ENCODE peak calls at places on chromosome 1, in nine cellular contexts. G is stimulated activated CD8-positive, alpha-beta memory T cell treated with anti-CD3 and anti-CD28 coated beads, Interleukin-15, amount 100 ng/mL, for 1 hour; S is kidney tubule cell; K is pons; O is trophoblast cell; B is amygdala; V is cardiac muscle cell; C is KBM-7; I is HTR-8/SVneo. D is an unnamed sample.

GRCh38 chr1:224881762-224882211 is 47.7 kb upstream of the DNAH14 start:
- DNase-seq in V (no peak), G (no peak), K (no peak), O (no peak), C (no peak), I (no peak), B (no peak), S (no peak), D (no peak)

GRCh38 chr1:242877743-242878142 is 353.2 kb upstream of the PLD5 start:
- DNase-seq in G (no peak), V (no peak), B (no peak), S (no peak), K (no peak), C (no peak), O (no peak), I (no peak), D (no peak)

GRCh38 chr1:80244366-80244765 is 1237.8 kb upstream of the ADGRL4 start:
- DNase-seq in I (no peak), S (no peak), K (no peak), G (no peak), O (no peak), C (no peak), V (no peak), B (no peak), D (no peak)

GRCh38 chr1:44681905-44682900 is 7.7 kb downstream of the ARMH1 start:
- DNase-seq in I (no peak), K (no peak), S (no peak), G (no peak), V (no peak), B (no peak), O (no peak), C (peak; percentile 33), D (no peak)

GRCh38 chr1:46301406-46302090 is 1.9 kb downstream of the LRRC41 start:
- DNase-seq in V (peak; percentile 56), I (no peak), G (no peak), O (no peak), C (peak; percentile 59), B (peak; percentile 47), S (peak; percentile 43), K (peak; percentile 27), D (no peak)

GRCh38 chr1:244214009-244214967 is 163.2 kb downstream of the ZBTB18 start:
- DNase-seq in O (peak; percentile 57), K (no peak), I (peak; percentile 96), G (no peak), C (no peak), V (peak; percentile 96), B (no peak), S (peak; percentile 94), D (no peak)

GRCh38 chr1:247332901-247333361 is 1.3 kb upstream of the ZNF496 start:
- DNase-seq in K (peak; percentile 47), G (no peak), S (peak; percentile 58), C (peak; percentile 60), O (peak; percentile 32), I (no peak), V (peak; percentile 27), B (peak; percentile 19), D (peak; percentile 43)

GRCh38 chr1:56547977-56548376 is 31.4 kb downstream of the PLPP3 start:
- DNase-seq in C (no peak), K (no peak), V (no peak), I (no peak), G (no peak), B (no peak), O (peak; percentile 76), S (no peak), D (no peak)

GRCh38 chr1:111285879-111286278 is 4.8 kb upstream of the CHIA start:
- DNase-seq in V (no peak), B (no peak), I (no peak), O (peak; percentile 85), G (no peak), C (no peak), S (no peak), K (no peak), D (no peak)

GRCh38 chr1:89978763-89979162 is 16.1 kb upstream of the ZNF326 start:
- DNase-seq in C (no peak), V (no peak), O (no peak), I (no peak), K (no peak), S (peak; percentile 25), B (no peak), G (no peak), D (no peak)

GRCh38 chr1:143691400-143691891 is 280.3 kb downstream of the FAM72C start:
- DNase-seq in V (peak; percentile 19), O (no peak), C (no peak), I (no peak), G (no peak), B (no peak), S (peak; percentile 60), K (peak; percentile 11), D (no peak)

GRCh38 chr1:244347942-244348341 is 103.8 kb downstream of the ADSS2 start:
- DNase-seq in G (no peak), I (no peak), V (no peak), S (no peak), K (no peak), C (no peak), O (no peak), B (no peak), D (no peak)

GRCh38 chr1:209325492-209325891 is 258.0 kb upstream of the CAMK1G start:
- DNase-seq in C (no peak), O (no peak), K (no peak), G (no peak), S (no peak), V (no peak), I (no peak), B (no peak), D (no peak)

GRCh38 chr1:179310721-179311120 is 17.1 kb downstream of the SOAT1 start:
- DNase-seq in V (peak; percentile 61), K (no peak), C (no peak), I (peak; percentile 33), O (peak; percentile 16), B (no peak), G (no peak), S (peak; percentile 90), D (no peak)

GRCh38 chr1:44723064-44723463 is 7.9 kb downstream of the RNU5D-1 start:
- DNase-seq in O (no peak), G (no peak), K (no peak), B (no peak), V (no peak), S (no peak), C (no peak), I (no peak), D (no peak)

GRCh38 chr1:30727013-30727684 is 3.8 kb upstream of the MATN1 start:
- DNase-seq in S (no peak), I (no peak), V (no peak), C (no peak), B (no peak), O (no peak), K (no peak), G (no peak), D (no peak)

GRCh38 chr1:35222322-35223108 is 29.6 kb upstream of the SFPQ start:
- DNase-seq in I (no peak), O (no peak), C (no peak), S (no peak), K (no peak), V (peak; percentile 92), B (no peak), G (no peak), D (no peak)

GRCh38 chr1:25994402-25994801 is 3.5 kb downstream of the PAFAH2 start:
- DNase-seq in S (no peak), B (no peak), O (no peak), V (no peak), I (no peak), K (no peak), C (no peak), G (no peak), D (no peak)

GRCh38 chr1:51583532-51583931 is 33.4 kb upstream of the OSBPL9 start:
- DNase-seq in C (no peak), B (peak; percentile 91), I (no peak), G (no peak), V (peak; percentile 97), S (peak; percentile 23), O (no peak), K (peak; percentile 97), D (no peak)

D was measured in retina.